ENCODE peak calls at places on chromosomes 11 and 22, in four cellular contexts. One of them, this sample, is unnamed.

GRCh38 chr11:14506532-14506931 is 6.9 kb upstream of the COPB1 start:
- DNase-seq in OCI-LY7: no peak
- DNase-seq in hepatocyte: no peak
- DNase-seq in astrocyte: peak
- DNase-seq in this sample: no peak

GRCh38 chr22:42769574-42770447 is 49.1 kb upstream of the A4GALT start:
- DNase-seq in OCI-LY7: peak
- DNase-seq in astrocyte: peak
- DNase-seq in hepatocyte: peak
- DNase-seq in this sample: peak

GRCh38 chr11:117927926-117928325 is 1.3 kb downstream of the TMPRSS13 start:
- DNase-seq in hepatocyte: no peak
- DNase-seq in astrocyte: no peak
- DNase-seq in OCI-LY7: no peak
- DNase-seq in this sample: no peak

GRCh38 chr11:117828641-117829368 is 4.3 kb upstream of the FXYD2 start:
- DNase-seq in hepatocyte: peak
- DNase-seq in astrocyte: peak
- DNase-seq in OCI-LY7: no peak
- DNase-seq in this sample: peak

GRCh38 chr11:130666781-130667251 is 218.4 kb downstream of the ADAMTS15 start:
- DNase-seq in astrocyte: peak
- DNase-seq in OCI-LY7: no peak
- DNase-seq in hepatocyte: no peak
- DNase-seq in this sample: no peak

GRCh38 chr11:33040127-33040861 is 922 bp downstream of the TCP11L1 start:
- DNase-seq in OCI-LY7: peak
- DNase-seq in astrocyte: peak
- DNase-seq in hepatocyte: peak
- DNase-seq in this sample: peak

GRCh38 chr11:17333799-17334586 is 17.6 kb upstream of the NCR3LG1 start:
- DNase-seq in OCI-LY7: no peak
- DNase-seq in astrocyte: no peak
- DNase-seq in hepatocyte: no peak
- DNase-seq in this sample: no peak

GRCh38 chr22:46233231-46233630 is 16.9 kb downstream of the CDPF1 start:
- DNase-seq in OCI-LY7: no peak
- DNase-seq in astrocyte: peak
- DNase-seq in hepatocyte: no peak
- DNase-seq in this sample: no peak

GRCh38 chr11:64802370-64803162 is 448 bp downstream of the MAP4K2 start:
- DNase-seq in OCI-LY7: peak
- DNase-seq in astrocyte: no peak
- DNase-seq in hepatocyte: no peak
- DNase-seq in this sample: peak

GRCh38 chr11:27421819-27422494 is 50.6 kb downstream of the LGR4 start:
- DNase-seq in astrocyte: no peak
- DNase-seq in hepatocyte: no peak
- DNase-seq in OCI-LY7: no peak
- DNase-seq in this sample: no peak

GRCh38 chr22:25953276-25953675 is 211.3 kb downstream of the MYO18B start:
- DNase-seq in OCI-LY7: no peak
- DNase-seq in astrocyte: no peak
- DNase-seq in hepatocyte: no peak
- DNase-seq in this sample: no peak

GRCh38 chr22:40709752-40710413 is 30.6 kb downstream of the MCHR1 start:
- DNase-seq in OCI-LY7: no peak
- DNase-seq in hepatocyte: peak
- DNase-seq in astrocyte: no peak
- DNase-seq in this sample: no peak

GRCh38 chr11:133907841-133908241 is 48.9 kb downstream of the IGSF9B start:
- DNase-seq in hepatocyte: no peak
- DNase-seq in OCI-LY7: no peak
- DNase-seq in astrocyte: no peak
- DNase-seq in this sample: no peak

GRCh38 chr11:134226806-134227325 is 2.4 kb downstream of the VPS26B start:
- DNase-seq in OCI-LY7: no peak
- DNase-seq in hepatocyte: no peak
- DNase-seq in astrocyte: no peak
- DNase-seq in this sample: no peak

GRCh38 chr11:126359431-126360048 is 4.1 kb downstream of the ST3GAL4 start:
- DNase-seq in hepatocyte: peak
- DNase-seq in astrocyte: peak
- DNase-seq in OCI-LY7: no peak
- DNase-seq in this sample: no peak

GRCh38 chr11:83070878-83071640 is 638 bp downstream of the RAB30 start:
- DNase-seq in astrocyte: no peak
- DNase-seq in OCI-LY7: no peak
- DNase-seq in hepatocyte: peak
- DNase-seq in this sample: peak

GRCh38 chr11:78100276-78101040 is 20.8 kb upstream of the NDUFC2 start:
- DNase-seq in OCI-LY7: no peak
- DNase-seq in astrocyte: no peak
- DNase-seq in hepatocyte: no peak
- DNase-seq in this sample: no peak

GRCh38 chr11:133835258-133836075 is 9.8 kb downstream of the SPATA19 start:
- DNase-seq in astrocyte: peak
- DNase-seq in OCI-LY7: peak
- DNase-seq in hepatocyte: peak
- DNase-seq in this sample: peak

GRCh38 chr11:112024178-112024777 is 930 bp upstream of the DLAT start:
- DNase-seq in OCI-LY7: peak
- DNase-seq in astrocyte: no peak
- DNase-seq in hepatocyte: no peak
- DNase-seq in this sample: peak

DNA sequence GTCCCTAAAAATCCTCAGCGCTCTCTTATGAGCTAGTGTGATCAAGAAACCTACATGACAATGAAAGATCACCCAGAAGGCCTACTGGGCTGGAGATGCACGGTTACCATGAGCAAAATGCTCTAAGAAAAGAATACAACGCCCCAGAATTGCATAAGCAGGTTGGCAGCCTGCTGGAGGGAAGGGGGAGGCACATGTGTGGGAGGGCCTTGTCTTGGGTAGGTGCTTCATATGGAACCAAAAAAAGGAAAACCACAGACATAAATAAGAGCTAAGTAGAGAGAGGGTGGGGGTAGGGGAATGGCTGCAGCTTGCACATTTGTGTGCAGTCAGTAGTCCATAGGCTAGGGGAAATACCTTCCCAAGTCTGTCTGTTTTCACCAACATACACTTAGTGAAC is 2.8 kb downstream of the SIAE start:
- DNase-seq in hepatocyte: no peak
- DNase-seq in OCI-LY7: peak
- DNase-seq in astrocyte: no peak
- DNase-seq in this sample: no peak
- H3K4me2 ChIP-seq in hepatocyte: no peak
- H3K4me2 ChIP-seq in OCI-LY7: peak
- H3K4me2 ChIP-seq in astrocyte: no peak
- H3K4me2 ChIP-seq in this sample: no peak

GRCh38 chr11:46616551-46617450 is at the start of gene HARBI1:
- DNase-seq in OCI-LY7: peak
- DNase-seq in astrocyte: peak
- DNase-seq in hepatocyte: peak
- DNase-seq in this sample: peak

GRCh38 chr11:46607516-46607915 is 9.5 kb downstream of the HARBI1 start:
- DNase-seq in astrocyte: no peak
- DNase-seq in hepatocyte: no peak
- DNase-seq in OCI-LY7: no peak
- DNase-seq in this sample: no peak

GRCh38 chr11:46615756-46616155 is 1.3 kb downstream of the HARBI1 start:
- DNase-seq in astrocyte: no peak
- DNase-seq in OCI-LY7: no peak
- DNase-seq in hepatocyte: no peak
- DNase-seq in this sample: no peak

GRCh38 chr11:46612326-46612725 is 4.7 kb downstream of the HARBI1 start:
- DNase-seq in hepatocyte: no peak
- DNase-seq in astrocyte: no peak
- DNase-seq in OCI-LY7: no peak
- DNase-seq in this sample: no peak

GRCh38 chr11:46611526-46612304 is 5.3 kb downstream of the HARBI1 start:
- DNase-seq in hepatocyte: no peak
- DNase-seq in OCI-LY7: no peak
- DNase-seq in astrocyte: no peak
- DNase-seq in this sample: no peak
- H3K27ac ChIP-seq in hepatocyte: no peak
- H3K27ac ChIP-seq in OCI-LY7: no peak
- H3K27ac ChIP-seq in astrocyte: no peak
- H3K27ac ChIP-seq in this sample: no peak

DNA sequence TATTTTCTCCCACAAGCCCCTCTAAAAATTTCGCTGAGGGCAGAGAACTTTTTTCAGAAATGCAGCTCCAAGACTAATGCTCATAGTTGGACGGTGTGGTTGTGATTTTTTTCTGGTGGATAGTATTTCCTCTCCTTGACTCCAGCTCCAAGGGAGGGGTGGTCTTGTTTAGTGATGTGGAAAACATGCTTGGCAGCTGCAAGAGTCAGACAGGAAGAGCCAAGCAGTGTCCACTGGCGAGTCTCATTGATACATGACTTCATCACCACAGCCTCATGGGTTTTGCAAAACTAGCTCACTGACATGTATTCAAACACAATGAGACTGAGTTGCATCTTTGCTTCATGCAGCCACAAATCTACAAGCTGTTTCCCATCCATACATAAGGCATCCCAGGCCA is 7.3 kb upstream of the KCNJ1 start:
- DNase-seq in hepatocyte: no peak
- DNase-seq in astrocyte: peak
- DNase-seq in OCI-LY7: no peak
- DNase-seq in this sample: no peak
- H3K4me2 ChIP-seq in hepatocyte: no peak
- H3K4me2 ChIP-seq in astrocyte: no peak
- H3K4me2 ChIP-seq in OCI-LY7: no peak
- H3K4me2 ChIP-seq in this sample: no peak

GRCh38 chr22:49799431-49800075 is 28.1 kb downstream of the BRD1 start:
- DNase-seq in OCI-LY7: no peak
- DNase-seq in astrocyte: no peak
- DNase-seq in hepatocyte: no peak
- DNase-seq in this sample: no peak

GRCh38 chr22:49798486-49799151 is 29.1 kb downstream of the BRD1 start:
- DNase-seq in astrocyte: no peak
- DNase-seq in OCI-LY7: no peak
- DNase-seq in hepatocyte: no peak
- DNase-seq in this sample: no peak

GRCh38 chr22:49795521-49795920 is 32.2 kb downstream of the BRD1 start:
- DNase-seq in astrocyte: no peak
- DNase-seq in OCI-LY7: no peak
- DNase-seq in hepatocyte: no peak
- DNase-seq in this sample: no peak

GRCh38 chr22:49796596-49797270 is 30.9 kb downstream of the BRD1 start:
- DNase-seq in OCI-LY7: no peak
- DNase-seq in hepatocyte: no peak
- DNase-seq in astrocyte: no peak
- DNase-seq in this sample: no peak

GRCh38 chr22:49797706-49798105 is 30.0 kb downstream of the BRD1 start:
- DNase-seq in hepatocyte: no peak
- DNase-seq in OCI-LY7: no peak
- DNase-seq in astrocyte: no peak
- DNase-seq in this sample: no peak
- H3K27ac ChIP-seq in hepatocyte: no peak
- H3K27ac ChIP-seq in OCI-LY7: no peak
- H3K27ac ChIP-seq in astrocyte: no peak
- H3K27ac ChIP-seq in this sample: no peak

GRCh38 chr22:21839765-21840140 is 27.7 kb downstream of the MAPK1 start:
- DNase-seq in hepatocyte: no peak
- DNase-seq in astrocyte: no peak
- DNase-seq in OCI-LY7: no peak
- DNase-seq in this sample: no peak

GRCh38 chr22:21835378-21835777 is 32.1 kb downstream of the MAPK1 start:
- DNase-seq in OCI-LY7: peak
- DNase-seq in hepatocyte: no peak
- DNase-seq in astrocyte: no peak
- DNase-seq in this sample: peak

GRCh38 chr22:21834869-21835268 is 32.6 kb downstream of the MAPK1 start:
- DNase-seq in hepatocyte: no peak
- DNase-seq in astrocyte: no peak
- DNase-seq in OCI-LY7: peak
- DNase-seq in this sample: peak

GRCh38 chr22:21840236-21840823 is 27.1 kb downstream of the MAPK1 start:
- DNase-seq in OCI-LY7: no peak
- DNase-seq in astrocyte: no peak
- DNase-seq in hepatocyte: no peak
- DNase-seq in this sample: no peak

DNA sequence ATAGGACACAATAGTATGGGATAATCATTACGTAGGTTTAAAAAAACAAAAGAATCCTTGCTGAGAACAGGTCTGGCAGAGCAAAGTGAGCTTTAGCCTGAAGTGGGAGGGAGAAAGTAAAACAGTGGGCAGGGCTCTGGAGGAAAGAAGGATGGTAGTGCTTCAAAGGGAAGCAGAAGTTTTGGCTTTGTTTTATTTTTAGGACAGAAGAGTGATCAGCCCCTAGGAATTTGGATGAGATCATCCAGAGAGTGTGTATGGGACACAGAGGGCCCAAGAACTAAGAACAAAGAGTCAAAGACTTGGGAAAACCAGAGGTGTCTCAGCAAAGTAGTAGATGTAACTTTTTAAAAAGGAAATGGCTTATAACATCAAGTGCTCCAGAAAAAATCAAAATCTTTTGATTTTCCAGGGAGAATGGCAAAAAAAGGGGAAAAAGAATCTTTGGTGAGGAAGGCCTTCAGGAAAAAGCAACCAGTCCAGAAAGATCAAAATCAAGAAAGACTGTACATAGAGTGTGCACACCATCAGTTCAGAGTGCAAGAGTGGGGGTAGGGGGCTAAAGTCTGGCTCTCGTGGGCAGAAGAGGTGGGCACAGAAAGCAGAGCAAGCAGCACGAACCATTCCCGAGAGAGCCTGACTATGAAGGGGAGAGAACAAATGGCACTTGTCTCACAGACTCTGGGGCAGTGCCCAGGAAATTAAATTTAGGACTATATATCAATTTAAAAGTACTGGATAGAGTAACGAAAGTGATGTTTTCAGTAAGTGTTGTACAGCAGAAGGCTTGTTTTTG is 30.1 kb downstream of the MAPK1 start:
- DNase-seq in OCI-LY7: no peak
- DNase-seq in astrocyte: peak
- DNase-seq in hepatocyte: peak
- DNase-seq in this sample: peak
- H3K4me2 ChIP-seq in OCI-LY7: peak
- H3K4me2 ChIP-seq in astrocyte: peak
- H3K4me2 ChIP-seq in hepatocyte: no peak
- H3K4me2 ChIP-seq in this sample: peak

DNA sequence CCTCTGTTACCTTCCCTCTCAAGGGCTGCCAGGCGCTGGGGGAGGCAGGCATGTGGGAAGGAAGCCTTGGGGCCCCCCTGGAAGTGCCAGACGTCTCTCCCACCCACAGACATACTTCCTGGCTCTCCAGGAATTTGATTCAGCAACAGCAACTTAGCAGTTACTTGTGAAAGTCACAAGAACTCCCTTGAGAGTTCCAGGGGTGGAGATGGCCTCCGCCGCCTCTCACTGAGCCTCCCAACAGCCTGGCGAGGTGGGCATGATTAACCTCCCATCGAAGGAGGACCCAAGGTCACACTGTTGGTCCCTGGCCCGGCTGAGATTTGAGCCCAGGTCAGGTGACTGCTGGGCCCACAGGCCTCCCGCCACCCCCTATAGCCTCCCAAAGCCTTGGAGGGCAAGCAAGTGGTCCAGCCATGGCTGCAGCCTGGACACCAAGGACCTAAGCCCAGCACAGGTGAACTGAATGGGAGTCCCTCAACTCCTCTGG is 14.0 kb upstream of the TSKU start:
- DNase-seq in hepatocyte: no peak
- DNase-seq in astrocyte: peak
- DNase-seq in OCI-LY7: no peak
- DNase-seq in this sample: no peak
- H3K27ac ChIP-seq in hepatocyte: peak
- H3K27ac ChIP-seq in astrocyte: no peak
- H3K27ac ChIP-seq in OCI-LY7: no peak
- H3K27ac ChIP-seq in this sample: no peak